ENCODE peak calls at places on chromosomes 12 and 14, in nine cellular contexts. V is uterus, T is A549, M is WERI-Rb-1, W is heart right ventricle, L is cardiac fibroblast, A is astrocyte, P is IMR-90, B is PC-3. K is an unnamed sample.

GRCh38 chr12:98418357-98419075 is 96.9 kb upstream of the TMPO start:
- DNase-seq in W (peak; percentile 78), T (peak; percentile 55), L (peak; percentile 97), M (no peak), V (peak; percentile 74), P (peak; percentile 93), B (peak; percentile 92), A (peak; percentile 99), K (peak; percentile 96)

GRCh38 chr14:106841701-106842100 is 1315.3 kb downstream of the TMEM121 start:
- DNase-seq in A (no peak), P (no peak), L (peak; percentile 65), T (no peak), B (peak; percentile 64), W (no peak), M (no peak), V (no peak), K (peak; percentile 11)

GRCh38 chr14:36478782-36479181 is 41.2 kb downstream of the NKX2-1 start:
- DNase-seq in M (no peak), W (no peak), V (no peak), B (peak; percentile 93), A (peak; percentile 54), P (no peak), L (no peak), T (no peak), K (peak; percentile 89)

GRCh38 chr12:29427964-29428363 is 47.0 kb upstream of the ERGIC2 start:
- DNase-seq in M (no peak), T (no peak), P (no peak), A (no peak), L (peak; percentile 39), V (no peak), W (no peak), B (peak; percentile 53), K (no peak)

GRCh38 chr14:22558221-22558913 is 30.7 kb downstream of the DAD1 start:
- DNase-seq in M (no peak), P (no peak), W (no peak), B (no peak), V (no peak), L (no peak), T (no peak), A (no peak), K (no peak)

GRCh38 chr14:61695695-61696527 is 598 bp downstream of the HIF1A start:
- DNase-seq in P (peak; percentile 47), W (peak; percentile 67), L (peak; percentile 74), M (peak; percentile 73), B (peak; percentile 57), T (peak; percentile 45), V (peak; percentile 41), A (peak; percentile 40), K (peak; percentile 43)

GRCh38 chr12:89417246-89417977 is 65.1 kb upstream of the DUSP6 start:
- DNase-seq in A (peak; percentile 39), L (peak; percentile 53), V (no peak), T (no peak), M (no peak), W (no peak), B (peak; percentile 87), P (peak; percentile 64), K (peak; percentile 52)

GRCh38 chr14:43407721-43408120 is 1099.4 kb downstream of the FSCB start:
- DNase-seq in V (no peak), A (no peak), W (no peak), L (peak; percentile 2), M (no peak), P (no peak), T (no peak), B (peak; percentile 54), K (no peak)

DNA sequence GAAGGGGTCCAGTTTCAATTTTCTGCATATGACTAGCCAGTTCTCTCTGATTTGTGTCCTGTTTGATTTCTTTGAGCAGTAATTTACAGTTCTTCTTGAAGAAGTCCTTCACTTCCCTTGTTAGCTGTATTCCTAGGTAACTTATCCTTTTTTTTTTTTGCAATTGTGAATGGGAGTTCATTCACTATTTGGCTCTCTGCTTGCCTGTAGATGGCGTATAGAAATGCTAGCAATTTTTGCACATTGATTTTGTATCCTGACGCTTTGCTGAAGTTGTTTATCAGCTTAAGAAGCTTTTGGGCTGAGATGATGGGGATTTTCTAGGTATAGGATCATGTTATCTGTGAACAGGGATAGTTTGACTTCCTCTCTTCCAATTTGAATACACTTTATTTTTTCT is 77.6 kb upstream of the NID2 start:
- DNase-seq in L (peak; percentile 34), B (peak; percentile 24), A (no peak), P (no peak), V (no peak), W (no peak), T (no peak), M (no peak), K (no peak)
- TF ChIP-seq CTCF in L (peak; percentile 42), B (peak; percentile 61), A (no peak), P (peak; percentile 29), V (no peak), W (no peak), T (no peak), M (no peak), K (no peak)

GRCh38 chr12:11813422-11813813 is 163.9 kb downstream of the ETV6 start:
- DNase-seq in A (no peak), V (no peak), W (no peak), B (no peak), T (no peak), M (no peak), L (no peak), P (no peak), K (no peak)
- H3K4me3 ChIP-seq in A (no peak overlapping the region), V (peak overlapping the region; percentile 12), W (peak overlapping the region; percentile 23), B (no peak overlapping the region), T (no peak overlapping the region), M (no peak overlapping the region), L (no peak overlapping the region), P (no peak overlapping the region), K (no peak overlapping the region)

DNA sequence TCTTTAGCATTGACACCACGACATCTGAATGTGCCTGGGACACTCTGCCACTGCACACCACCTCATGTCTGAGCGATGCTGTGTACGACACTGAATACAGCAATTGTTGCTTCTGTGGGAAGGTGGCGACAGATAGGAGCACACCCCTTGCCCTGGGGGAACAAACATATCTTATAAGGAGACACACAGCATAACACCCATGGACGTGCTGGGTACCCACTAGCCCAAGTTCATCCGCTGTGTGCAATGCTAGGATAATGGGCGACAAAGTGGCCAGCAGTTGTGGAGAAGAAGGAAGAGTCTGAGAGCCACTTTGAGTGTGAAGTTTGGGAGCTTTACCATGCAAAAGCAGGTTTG is 61.1 kb downstream of the VWF start:
- DNase-seq in B (no peak), P (no peak), T (no peak), V (no peak), L (no peak), M (no peak), W (no peak), A (no peak), K (no peak)
- TF ChIP-seq CTCF in B (peak; percentile 10), P (no peak), T (no peak), V (no peak), L (no peak), M (no peak), W (no peak), A (no peak), K (no peak)

GRCh38 chr12:50604640-50604920 is 99.8 kb downstream of the DIP2B start:
- DNase-seq in W (no peak), T (no peak), V (no peak), M (no peak), P (no peak), A (no peak), B (no peak), L (no peak), K (no peak)
- H3K4me3 ChIP-seq in W (no peak overlapping the region), T (no peak overlapping the region), V (no peak overlapping the region), M (no peak overlapping the region), P (no peak overlapping the region), A (no peak overlapping the region), B (no peak overlapping the region), L (no peak overlapping the region), K (no peak overlapping the region)

GRCh38 chr12:13982010-13982409 is 608 bp upstream of the GRIN2B start:
- DNase-seq in B (no peak), A (no peak), L (no peak), V (no peak), T (peak; percentile 55), M (peak; percentile 79), P (no peak), W (no peak), K (no peak)
- TF ChIP-seq CTCF in B (no peak), A (no peak), L (no peak), V (no peak), T (peak; percentile 83), M (peak; percentile 94), P (no peak), W (no peak), K (no peak)

GRCh38 chr12:52907092-52907810 is 2.4 kb upstream of the KRT8 start:
- DNase-seq in T (peak; percentile 44), A (peak; percentile 33), B (peak; percentile 88), P (no peak), W (no peak), L (peak; percentile 43), V (peak; percentile 22), M (no peak), K (peak; percentile 81)
- H3K4me3 ChIP-seq in T (no peak overlapping the region), A (no peak overlapping the region), B (peak overlapping the region; percentile 37), P (no peak overlapping the region), W (no peak overlapping the region), L (no peak overlapping the region), V (no peak overlapping the region), M (no peak overlapping the region), K (peak overlapping the region; percentile 11)

K was measured in epithelial cell of esophagus.